ENCODE peak calls at places on chromosomes 13 and 19, in ten cellular contexts. One of them, this sample, is unnamed.

GRCh38 chr13:112943309-112944125 is 25.5 kb upstream of the MCF2L start:
- DNase-seq in heart right ventricle: peak; percentile 60
- DNase-seq in mammary epithelial cell: peak; percentile 12
- DNase-seq in breast epithelium: no peak
- DNase-seq in pancreas: peak; percentile 52
- DNase-seq in AG04449: no peak
- DNase-seq in bronchial epithelial cell: no peak
- DNase-seq in Peyer's patch: peak; percentile 55
- DNase-seq in OCI-LY7: no peak
- DNase-seq in fibroblast of pulmonary artery: peak; percentile 10
- DNase-seq in this sample: peak; percentile 13

GRCh38 chr19:6074709-6075403 is 35.4 kb downstream of the RFX2 start:
- DNase-seq in heart right ventricle: no peak
- DNase-seq in breast epithelium: no peak
- DNase-seq in fibroblast of pulmonary artery: no peak
- DNase-seq in bronchial epithelial cell: no peak
- DNase-seq in OCI-LY7: no peak
- DNase-seq in mammary epithelial cell: no peak
- DNase-seq in AG04449: no peak
- DNase-seq in pancreas: no peak
- DNase-seq in Peyer's patch: peak; percentile 32
- DNase-seq in this sample: no peak

GRCh38 chr19:36745870-36746269 is 26.7 kb downstream of the ZNF850 start:
- DNase-seq in breast epithelium: no peak
- DNase-seq in bronchial epithelial cell: peak; percentile 38
- DNase-seq in OCI-LY7: no peak
- DNase-seq in heart right ventricle: no peak
- DNase-seq in fibroblast of pulmonary artery: no peak
- DNase-seq in mammary epithelial cell: peak; percentile 19
- DNase-seq in AG04449: no peak
- DNase-seq in Peyer's patch: no peak
- DNase-seq in pancreas: no peak
- DNase-seq in this sample: no peak

GRCh38 chr19:5694167-5694951 is 4.3 kb downstream of the RPL36 start:
- DNase-seq in heart right ventricle: no peak
- DNase-seq in pancreas: no peak
- DNase-seq in fibroblast of pulmonary artery: no peak
- DNase-seq in Peyer's patch: no peak
- DNase-seq in bronchial epithelial cell: no peak
- DNase-seq in AG04449: no peak
- DNase-seq in breast epithelium: no peak
- DNase-seq in mammary epithelial cell: no peak
- DNase-seq in OCI-LY7: no peak
- DNase-seq in this sample: no peak

GRCh38 chr13:110549795-110550160 is 11.7 kb downstream of the RAB20 start:
- DNase-seq in breast epithelium: no peak
- DNase-seq in AG04449: no peak
- DNase-seq in Peyer's patch: no peak
- DNase-seq in mammary epithelial cell: no peak
- DNase-seq in heart right ventricle: no peak
- DNase-seq in pancreas: no peak
- DNase-seq in bronchial epithelial cell: no peak
- DNase-seq in OCI-LY7: no peak
- DNase-seq in fibroblast of pulmonary artery: no peak
- DNase-seq in this sample: no peak

GRCh38 chr19:41707871-41708371 is 505 bp upstream of the CEACAM5 start:
- DNase-seq in AG04449: no peak
- DNase-seq in OCI-LY7: no peak
- DNase-seq in heart right ventricle: no peak
- DNase-seq in pancreas: no peak
- DNase-seq in fibroblast of pulmonary artery: no peak
- DNase-seq in mammary epithelial cell: no peak
- DNase-seq in Peyer's patch: peak; percentile 28
- DNase-seq in bronchial epithelial cell: no peak
- DNase-seq in breast epithelium: no peak
- DNase-seq in this sample: no peak

GRCh38 chr19:6241056-6241455 is 38.7 kb downstream of the MLLT1 start:
- DNase-seq in breast epithelium: no peak
- DNase-seq in AG04449: no peak
- DNase-seq in OCI-LY7: no peak
- DNase-seq in fibroblast of pulmonary artery: no peak
- DNase-seq in heart right ventricle: no peak
- DNase-seq in bronchial epithelial cell: no peak
- DNase-seq in pancreas: no peak
- DNase-seq in mammary epithelial cell: no peak
- DNase-seq in Peyer's patch: no peak
- DNase-seq in this sample: no peak

GRCh38 chr13:50951366-50951765 is 41.8 kb downstream of the RNASEH2B start:
- DNase-seq in OCI-LY7: no peak
- DNase-seq in pancreas: no peak
- DNase-seq in Peyer's patch: no peak
- DNase-seq in mammary epithelial cell: no peak
- DNase-seq in breast epithelium: no peak
- DNase-seq in fibroblast of pulmonary artery: peak; percentile 8
- DNase-seq in heart right ventricle: no peak
- DNase-seq in AG04449: peak; percentile 17
- DNase-seq in bronchial epithelial cell: no peak
- DNase-seq in this sample: peak; percentile 41

GRCh38 chr13:21668665-21669599 is 1.9 kb upstream of the FGF9 start:
- DNase-seq in heart right ventricle: no peak
- DNase-seq in pancreas: no peak
- DNase-seq in mammary epithelial cell: no peak
- DNase-seq in OCI-LY7: peak; percentile 69
- DNase-seq in breast epithelium: no peak
- DNase-seq in Peyer's patch: peak; percentile 67
- DNase-seq in AG04449: no peak
- DNase-seq in bronchial epithelial cell: no peak
- DNase-seq in fibroblast of pulmonary artery: peak; percentile 21
- DNase-seq in this sample: peak; percentile 33

GRCh38 chr13:104365430-104365829 is 1299.2 kb upstream of the SLC10A2 start:
- DNase-seq in heart right ventricle: no peak
- DNase-seq in pancreas: no peak
- DNase-seq in fibroblast of pulmonary artery: no peak
- DNase-seq in bronchial epithelial cell: no peak
- DNase-seq in breast epithelium: no peak
- DNase-seq in AG04449: no peak
- DNase-seq in Peyer's patch: no peak
- DNase-seq in mammary epithelial cell: no peak
- DNase-seq in OCI-LY7: no peak
- DNase-seq in this sample: no peak

GRCh38 chr13:34217343-34218094 is 399.6 kb downstream of the RFC3 start:
- DNase-seq in breast epithelium: no peak
- DNase-seq in heart right ventricle: no peak
- DNase-seq in Peyer's patch: no peak
- DNase-seq in AG04449: no peak
- DNase-seq in bronchial epithelial cell: no peak
- DNase-seq in fibroblast of pulmonary artery: no peak
- DNase-seq in pancreas: no peak
- DNase-seq in mammary epithelial cell: no peak
- DNase-seq in OCI-LY7: no peak
- DNase-seq in this sample: no peak

GRCh38 chr19:8585894-8586750 is 8.9 kb upstream of the MYO1F start:
- DNase-seq in AG04449: no peak
- DNase-seq in pancreas: peak; percentile 52
- DNase-seq in heart right ventricle: peak; percentile 63
- DNase-seq in bronchial epithelial cell: no peak
- DNase-seq in fibroblast of pulmonary artery: peak; percentile 47
- DNase-seq in Peyer's patch: peak; percentile 84
- DNase-seq in mammary epithelial cell: no peak
- DNase-seq in breast epithelium: no peak
- DNase-seq in OCI-LY7: peak; percentile 47
- DNase-seq in this sample: no peak

GRCh38 chr13:26968431-26969335 is 202.9 kb downstream of the USP12 start:
- DNase-seq in mammary epithelial cell: no peak
- DNase-seq in Peyer's patch: peak; percentile 80
- DNase-seq in breast epithelium: no peak
- DNase-seq in heart right ventricle: no peak
- DNase-seq in fibroblast of pulmonary artery: no peak
- DNase-seq in AG04449: no peak
- DNase-seq in bronchial epithelial cell: no peak
- DNase-seq in OCI-LY7: no peak
- DNase-seq in pancreas: peak; percentile 67
- DNase-seq in this sample: no peak

GRCh38 chr19:40592170-40592569 is 9.0 kb upstream of the LTBP4 start:
- DNase-seq in breast epithelium: no peak
- DNase-seq in OCI-LY7: peak; percentile 79
- DNase-seq in Peyer's patch: no peak
- DNase-seq in AG04449: no peak
- DNase-seq in fibroblast of pulmonary artery: peak; percentile 78
- DNase-seq in mammary epithelial cell: peak; percentile 71
- DNase-seq in pancreas: no peak
- DNase-seq in bronchial epithelial cell: peak; percentile 76
- DNase-seq in heart right ventricle: no peak
- DNase-seq in this sample: peak; percentile 68

GRCh38 chr19:49847731-49848696 is 2.9 kb upstream of the PTOV1 start:
- DNase-seq in breast epithelium: no peak
- DNase-seq in AG04449: peak; percentile 57
- DNase-seq in fibroblast of pulmonary artery: peak; percentile 85
- DNase-seq in heart right ventricle: no peak
- DNase-seq in bronchial epithelial cell: peak; percentile 87
- DNase-seq in OCI-LY7: no peak
- DNase-seq in pancreas: no peak
- DNase-seq in mammary epithelial cell: peak; percentile 81
- DNase-seq in Peyer's patch: no peak
- DNase-seq in this sample: peak; percentile 92

GRCh38 chr13:73708393-73708985 is 425.7 kb downstream of the KLF12 start:
- DNase-seq in mammary epithelial cell: peak; percentile 63
- DNase-seq in pancreas: peak; percentile 59
- DNase-seq in Peyer's patch: peak; percentile 79
- DNase-seq in breast epithelium: no peak
- DNase-seq in fibroblast of pulmonary artery: peak; percentile 87
- DNase-seq in OCI-LY7: peak; percentile 61
- DNase-seq in heart right ventricle: no peak
- DNase-seq in AG04449: no peak
- DNase-seq in bronchial epithelial cell: peak; percentile 78
- DNase-seq in this sample: peak; percentile 77

GRCh38 chr19:45218887-45219780 is 26.1 kb downstream of the EXOC3L2 start:
- DNase-seq in breast epithelium: no peak
- DNase-seq in fibroblast of pulmonary artery: no peak
- DNase-seq in heart right ventricle: no peak
- DNase-seq in Peyer's patch: no peak
- DNase-seq in OCI-LY7: no peak
- DNase-seq in AG04449: no peak
- DNase-seq in mammary epithelial cell: no peak
- DNase-seq in pancreas: no peak
- DNase-seq in bronchial epithelial cell: no peak
- DNase-seq in this sample: no peak

DNA sequence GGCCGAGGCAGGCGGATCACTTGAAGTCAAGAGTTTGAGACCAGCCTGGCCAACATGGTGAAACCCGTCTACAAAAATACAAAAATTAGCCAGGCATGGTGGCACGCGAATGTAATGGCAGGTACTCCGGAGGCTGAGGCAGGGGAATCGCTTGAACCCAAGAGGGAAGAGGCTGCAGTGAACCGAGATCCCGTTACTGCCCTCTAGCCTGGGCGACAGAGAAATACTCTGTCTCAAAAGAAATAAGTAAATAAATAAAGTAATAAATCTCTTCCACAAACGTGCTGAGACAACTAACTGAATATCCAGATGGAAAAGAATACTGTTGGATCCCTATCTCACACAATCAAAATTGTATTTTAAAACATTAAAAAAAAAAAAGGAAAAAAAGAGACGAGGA is 807 bp upstream of the ZNF813 start:
- DNase-seq in Peyer's patch: no peak
- DNase-seq in heart right ventricle: no peak
- DNase-seq in breast epithelium: no peak
- DNase-seq in pancreas: no peak
- DNase-seq in bronchial epithelial cell: no peak
- DNase-seq in fibroblast of pulmonary artery: no peak
- DNase-seq in AG04449: no peak
- DNase-seq in mammary epithelial cell: no peak
- DNase-seq in OCI-LY7: no peak
- DNase-seq in this sample: no peak
- TF ChIP-seq CTCF in Peyer's patch: no peak
- TF ChIP-seq CTCF in heart right ventricle: no peak
- TF ChIP-seq CTCF in breast epithelium: no peak
- TF ChIP-seq CTCF in pancreas: no peak
- TF ChIP-seq CTCF in bronchial epithelial cell: no peak
- TF ChIP-seq CTCF in fibroblast of pulmonary artery: no peak
- TF ChIP-seq CTCF in AG04449: no peak
- TF ChIP-seq CTCF in mammary epithelial cell: no peak
- TF ChIP-seq CTCF in OCI-LY7: no peak
- TF ChIP-seq CTCF in this sample: no peak

DNA sequence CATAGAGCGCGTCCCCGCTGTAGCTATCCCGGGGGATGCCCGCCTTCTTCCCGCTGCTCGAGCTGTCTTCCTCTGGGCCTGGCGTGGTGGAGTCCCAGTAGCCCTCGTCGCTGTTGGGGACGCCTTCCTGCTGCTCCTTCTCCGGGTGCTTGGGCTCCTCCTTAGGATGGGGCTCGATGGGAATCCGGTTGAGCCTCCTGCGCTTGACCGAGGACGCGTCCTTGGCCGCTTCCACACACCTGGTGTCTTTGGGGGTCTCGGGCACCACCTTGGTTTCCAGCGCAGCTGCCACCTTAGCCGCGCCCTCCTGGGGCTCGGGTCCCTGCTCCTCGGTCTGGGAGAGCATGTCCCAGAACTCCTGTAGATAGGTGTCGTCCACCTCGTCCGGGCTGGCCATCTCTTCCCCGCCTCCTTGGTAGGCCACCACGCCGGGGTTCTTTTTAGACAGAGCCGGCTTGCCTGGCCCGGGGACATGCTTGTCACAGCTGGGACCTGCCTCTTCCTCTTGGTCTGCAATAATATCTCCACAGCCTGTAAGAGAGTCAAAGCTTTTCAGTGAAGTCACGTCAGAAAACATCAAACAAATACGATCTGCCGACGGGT is 2.0 kb downstream of the AMER2 start:
- DNase-seq in OCI-LY7: no peak
- DNase-seq in Peyer's patch: no peak
- DNase-seq in pancreas: no peak
- DNase-seq in fibroblast of pulmonary artery: no peak
- DNase-seq in AG04449: no peak
- DNase-seq in mammary epithelial cell: no peak
- DNase-seq in bronchial epithelial cell: no peak
- DNase-seq in breast epithelium: no peak
- DNase-seq in heart right ventricle: no peak
- DNase-seq in this sample: no peak
- H3K4me3 ChIP-seq in OCI-LY7: no peak overlapping the region
- H3K4me3 ChIP-seq in Peyer's patch: no peak overlapping the region
- H3K4me3 ChIP-seq in pancreas: no peak overlapping the region
- H3K4me3 ChIP-seq in fibroblast of pulmonary artery: no peak overlapping the region
- H3K4me3 ChIP-seq in AG04449: no peak overlapping the region
- H3K4me3 ChIP-seq in mammary epithelial cell: no peak overlapping the region
- H3K4me3 ChIP-seq in bronchial epithelial cell: no peak overlapping the region
- H3K4me3 ChIP-seq in breast epithelium: no peak overlapping the region
- H3K4me3 ChIP-seq in heart right ventricle: no peak overlapping the region
- H3K4me3 ChIP-seq in this sample: no peak overlapping the region

GRCh38 chr13:42836930-42837329 is 55.5 kb downstream of the FAM216B start:
- DNase-seq in mammary epithelial cell: no peak
- DNase-seq in pancreas: peak; percentile 34
- DNase-seq in heart right ventricle: no peak
- DNase-seq in fibroblast of pulmonary artery: peak; percentile 78
- DNase-seq in OCI-LY7: no peak
- DNase-seq in AG04449: no peak
- DNase-seq in bronchial epithelial cell: peak; percentile 25
- DNase-seq in breast epithelium: no peak
- DNase-seq in Peyer's patch: no peak
- DNase-seq in this sample: peak; percentile 73
- TF ChIP-seq CTCF in mammary epithelial cell: no peak
- TF ChIP-seq CTCF in pancreas: no peak
- TF ChIP-seq CTCF in heart right ventricle: peak; percentile 37
- TF ChIP-seq CTCF in fibroblast of pulmonary artery: peak; percentile 59
- TF ChIP-seq CTCF in OCI-LY7: no peak
- TF ChIP-seq CTCF in AG04449: peak; percentile 50
- TF ChIP-seq CTCF in bronchial epithelial cell: peak; percentile 44
- TF ChIP-seq CTCF in breast epithelium: no peak
- TF ChIP-seq CTCF in Peyer's patch: peak; percentile 39
- TF ChIP-seq CTCF in this sample: peak; percentile 47

GRCh38 chr19:14167013-14167593 is 30.7 kb upstream of the ASF1B start:
- DNase-seq in heart right ventricle: no peak
- DNase-seq in bronchial epithelial cell: no peak
- DNase-seq in AG04449: no peak
- DNase-seq in OCI-LY7: no peak
- DNase-seq in breast epithelium: no peak
- DNase-seq in mammary epithelial cell: no peak
- DNase-seq in fibroblast of pulmonary artery: no peak
- DNase-seq in Peyer's patch: no peak
- DNase-seq in pancreas: no peak
- DNase-seq in this sample: no peak
- H3K4me3 ChIP-seq in heart right ventricle: peak overlapping the region; percentile 37
- H3K4me3 ChIP-seq in bronchial epithelial cell: no peak overlapping the region
- H3K4me3 ChIP-seq in AG04449: no peak overlapping the region
- H3K4me3 ChIP-seq in OCI-LY7: no peak overlapping the region
- H3K4me3 ChIP-seq in breast epithelium: peak overlapping the region; percentile 7
- H3K4me3 ChIP-seq in mammary epithelial cell: no peak overlapping the region
- H3K4me3 ChIP-seq in fibroblast of pulmonary artery: no peak overlapping the region
- H3K4me3 ChIP-seq in Peyer's patch: no peak overlapping the region
- H3K4me3 ChIP-seq in pancreas: no peak overlapping the region
- H3K4me3 ChIP-seq in this sample: no peak overlapping the region

This sample was measured in astrocyte of the spinal cord.